ENCODE peak calls at places on chromosomes 4 and X, in five cellular contexts. H is NCI-H1694; Z is GF-D8; T is stimulated activated naive CD8-positive, alpha-beta T cell treated with anti-CD3 and anti-CD28 coated beads, Interleukin-15, amount 100 ng/mL, for 72 hours; Q is KG1. L is an unnamed sample.

GRCh38 chr4:88697588-88698329 is at the start of gene NAP1L5:
- DNase-seq in Z (no peak), T (peak; percentile 52), Q (peak; percentile 28), H (peak; percentile 14), L (peak; percentile 62)

GRCh38 chrX:123425904-123426303 is 241.8 kb downstream of the GRIA3 start:
- DNase-seq in Z (no peak), H (no peak), Q (no peak), T (no peak), L (no peak)

GRCh38 chr4:10130190-10130888 is 13.7 kb upstream of the WDR1 start:
- DNase-seq in Z (no peak), Q (no peak), H (no peak), T (no peak), L (no peak)

GRCh38 chrX:136754641-136755040 is 26.1 kb downstream of the ARHGEF6 start:
- DNase-seq in T (no peak), H (no peak), Q (peak; percentile 2), Z (peak; percentile 40), L (peak; percentile 64)

GRCh38 chr4:108166441-108167315 is 2.1 kb downstream of the LEF1 start:
- DNase-seq in H (no peak), Q (peak; percentile 3), T (peak; percentile 84), Z (no peak), L (no peak)

GRCh38 chrX:66677430-66677829 is 38.6 kb upstream of the EDA2R start:
- DNase-seq in Q (no peak), H (no peak), Z (no peak), T (no peak), L (no peak)

GRCh38 chrX:67780694-67781109 is 236.9 kb downstream of the AR start:
- DNase-seq in Q (peak; percentile 18), Z (peak; percentile 82), H (no peak), T (no peak), L (peak; percentile 75)

GRCh38 chr4:41418444-41418843 is 119.5 kb upstream of the LIMCH1 start:
- DNase-seq in Z (no peak), T (no peak), H (no peak), Q (no peak), L (no peak)

GRCh38 chr4:76651616-76652015 is 216.6 kb downstream of the SHROOM3 start:
- DNase-seq in Q (no peak), H (no peak), T (no peak), Z (no peak), L (no peak)

GRCh38 chr4:106690487-106690886 is 321.9 kb upstream of the GIMD1 start:
- DNase-seq in H (no peak), T (no peak), Q (no peak), Z (peak; percentile 78), L (peak; percentile 5)

GRCh38 chr4:177220376-177220775 is 89.3 kb upstream of the NEIL3 start:
- DNase-seq in Z (no peak), T (no peak), Q (no peak), H (no peak), L (no peak)

GRCh38 chr4:173517781-173518371 is 12.2 kb downstream of the HAND2 start:
- DNase-seq in Q (no peak), H (no peak), Z (no peak), T (no peak), L (no peak)

GRCh38 chrX:68717663-68718442 is 70.4 kb downstream of the STARD8 start:
- DNase-seq in Z (no peak), T (no peak), H (no peak), Q (no peak), L (no peak)

GRCh38 chr4:104395219-104395618 is 99.5 kb downstream of the CXXC4 start:
- DNase-seq in Z (no peak), T (no peak), Q (no peak), H (peak; percentile 5), L (no peak)

GRCh38 chr4:54556587-54556986 is 101.2 kb upstream of the KIT start:
- DNase-seq in Q (no peak), H (no peak), Z (no peak), T (no peak), L (no peak)

GRCh38 chrX:136146614-136147319 is 566 bp upstream of the FHL1 start:
- DNase-seq in H (peak; percentile 12), T (peak; percentile 7), Q (no peak), Z (no peak), L (no peak)

GRCh38 chrX:82081027-82081426 is 879.1 kb downstream of the SH3BGRL start:
- DNase-seq in T (no peak), Q (no peak), H (no peak), Z (no peak), L (no peak)

GRCh38 chrX:53481816-53482485 is 47.8 kb upstream of the HSD17B10 start:
- DNase-seq in T (peak; percentile 30), Z (peak; percentile 5), Q (no peak), H (peak; percentile 69), L (peak; percentile 9)

GRCh38 chr4:78481180-78481579 is 70.4 kb upstream of the ANXA3 start:
- DNase-seq in Q (no peak), H (no peak), T (no peak), Z (no peak), L (no peak)

GRCh38 chr4:78644063-78644691 is 92.6 kb downstream of the ANXA3 start:
- DNase-seq in T (no peak), H (no peak), Z (no peak), Q (no peak), L (no peak)

GRCh38 chr4:1033840-1034551 is 22.6 kb downstream of the FGFRL1 start:
- DNase-seq in T (no peak), H (no peak), Z (no peak), Q (no peak), L (no peak)

GRCh38 chr4:114041117-114041475 is 61.6 kb upstream of the ARSJ start:
- DNase-seq in Q (no peak), T (no peak), Z (no peak), H (no peak), L (no peak)

GRCh38 chr4:87209696-87210095 is 10.7 kb downstream of the KLHL8 start:
- DNase-seq in H (no peak), Q (peak; percentile 60), Z (peak; percentile 89), T (peak; percentile 16), L (peak; percentile 31)

GRCh38 chr4:37767546-37767945 is 58.9 kb upstream of the PGM2 start:
- DNase-seq in T (no peak), Z (no peak), Q (no peak), H (peak; percentile 20), L (no peak)

GRCh38 chr4:128347930-128348660 is 60.5 kb upstream of the PGRMC2 start:
- DNase-seq in Q (no peak), T (no peak), H (no peak), Z (no peak), L (no peak)

GRCh38 chr4:129614581-129614980 is 518.6 kb downstream of the C4orf33 start:
- DNase-seq in Q (no peak), H (no peak), T (no peak), Z (no peak), L (no peak)

GRCh38 chr4:139973015-139973414 is 181.0 kb downstream of the MAML3 start:
- DNase-seq in Q (no peak), T (no peak), Z (no peak), H (no peak), L (no peak)

GRCh38 chrX:27590044-27590443 is at the start of gene DCAF8L2:
- DNase-seq in Z (no peak), T (no peak), H (no peak), Q (no peak), L (no peak)

GRCh38 chrX:19964017-19964710 is 26.7 kb downstream of the BCLAF3 start:
- DNase-seq in Q (no peak), H (no peak), T (peak; percentile 16), Z (no peak), L (no peak)

GRCh38 chr4:5524900-5525299 is 183.5 kb downstream of the EVC2 start:
- DNase-seq in H (no peak), T (no peak), Z (no peak), Q (no peak), L (no peak)

GRCh38 chrX:86806786-86807185 is 658.5 kb downstream of the DACH2 start:
- DNase-seq in T (no peak), Z (no peak), Q (peak; percentile 0), H (no peak), L (no peak)

L was measured in GDM1.